ENCODE peak calls at places on chromosomes 11 and 22, in seven cellular contexts. T, R, A, X, C, Z and E are unnamed samples.

GRCh38 chr11:27018902-27019544 is 21.6 kb upstream of the BBOX1 start:
- DNase-seq in C (peak), A (no peak), X (no peak), R (no peak), T (no peak), Z (no peak), E (no peak)

GRCh38 chr11:97965849-97966646 is 1054.7 kb upstream of the CNTN5 start:
- DNase-seq in C (peak), Z (no peak), A (no peak), R (no peak), T (no peak), X (no peak), E (no peak)

GRCh38 chr11:83473771-83474170 is 187.6 kb upstream of the CCDC90B start:
- DNase-seq in R (no peak), T (no peak), X (no peak), Z (no peak), C (no peak), A (no peak), E (no peak)

GRCh38 chr11:94477644-94478043 is 16.0 kb downstream of the MRE11 start:
- DNase-seq in Z (no peak), R (no peak), C (no peak), X (no peak), T (peak), A (no peak), E (no peak)

GRCh38 chr11:76629133-76629852 is 41.3 kb downstream of the LRRC32 start:
- DNase-seq in C (peak), A (peak), T (no peak), Z (no peak), R (no peak), X (no peak), E (peak)

GRCh38 chr22:20436309-20437252 is 1.0 kb downstream of the SCARF2 start:
- DNase-seq in X (no peak), A (peak), C (peak), T (no peak), R (peak), Z (no peak), E (peak)

GRCh38 chr11:75342966-75343870 is 8.2 kb downstream of the ARRB1 start:
- DNase-seq in C (peak), A (peak), Z (peak), X (peak), T (no peak), R (no peak), E (peak)

GRCh38 chr11:10114593-10115404 is 179.2 kb downstream of the SBF2 start:
- DNase-seq in X (no peak), A (no peak), T (no peak), Z (no peak), C (no peak), R (no peak), E (no peak)

GRCh38 chr22:36934153-36934939 is 20.9 kb downstream of the CSF2RB start:
- DNase-seq in A (no peak), X (no peak), Z (no peak), T (no peak), R (no peak), C (no peak), E (peak)

GRCh38 chr11:119684361-119685072 is 44.5 kb downstream of the NECTIN1 start:
- DNase-seq in C (peak), R (no peak), T (peak), Z (peak), A (no peak), X (no peak), E (no peak)

GRCh38 chr11:115699733-115700132 is 195.5 kb upstream of the CADM1 start:
- DNase-seq in R (no peak), Z (no peak), T (no peak), A (no peak), C (no peak), X (no peak), E (no peak)

DNA sequence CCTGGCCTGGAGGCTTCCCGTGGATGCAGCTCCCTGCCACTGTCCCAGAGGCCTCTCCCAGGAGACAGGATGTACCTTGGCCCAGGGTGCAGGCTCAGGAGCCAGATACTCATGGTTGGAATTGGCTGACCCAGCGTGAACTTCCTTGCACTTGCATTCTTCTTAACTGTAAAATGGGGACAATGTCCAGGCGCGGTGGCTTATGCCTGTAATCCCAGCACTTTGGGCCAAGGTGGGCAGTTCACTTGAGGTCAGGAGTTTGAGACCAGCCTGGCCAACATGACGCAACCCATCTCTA is 20.1 kb upstream of the ST3GAL4 start:
- DNase-seq in T (no peak), R (no peak), A (no peak), X (no peak), Z (no peak), C (no peak), E (peak)
- H3K4me3 ChIP-seq in T (no peak), R (no peak), A (no peak), X (no peak), Z (no peak), C (no peak), E (no peak)

GRCh38 chr11:46360878-46361277 is 13.6 kb downstream of the DGKZ start:
- DNase-seq in X (no peak), R (no peak), A (peak), Z (no peak), C (no peak), T (no peak), E (no peak)

GRCh38 chr11:46361283-46362145 is 14.3 kb downstream of the DGKZ start:
- DNase-seq in C (peak), T (peak), Z (peak), X (no peak), A (peak), R (peak), E (no peak)

GRCh38 chr11:46363031-46363407 is 15.8 kb downstream of the DGKZ start:
- DNase-seq in X (no peak), R (no peak), T (no peak), A (peak), C (peak), Z (peak), E (no peak)

GRCh38 chr11:46363455-46363920 is 16.2 kb downstream of the DGKZ start:
- DNase-seq in A (no peak), C (no peak), R (no peak), Z (no peak), X (no peak), T (no peak), E (no peak)

GRCh38 chr11:46362146-46363030 is 15.1 kb downstream of the DGKZ start:
- DNase-seq in A (no peak), Z (no peak), X (no peak), C (no peak), R (no peak), T (no peak), E (no peak)
- H3K4me3 ChIP-seq in A (peak), Z (no peak), X (peak), C (no peak), R (no peak), T (no peak), E (no peak)

GRCh38 chr11:113774174-113774503 is 647 bp upstream of the ZW10 start:
- DNase-seq in Z (no peak), T (no peak), A (no peak), X (no peak), R (no peak), C (no peak), E (no peak)

GRCh38 chr11:113773416-113774173 is at the start of gene ZW10:
- DNase-seq in C (peak), X (peak), R (peak), T (peak), A (peak), Z (peak), E (peak)

GRCh38 chr11:113773092-113773415 is 438 bp downstream of the ZW10 start:
- DNase-seq in R (peak), C (peak), X (peak), A (peak), Z (peak), T (no peak), E (no peak)

GRCh38 chr11:113771964-113772363 is 1.5 kb downstream of the ZW10 start:
- DNase-seq in R (no peak), C (no peak), A (no peak), X (no peak), Z (no peak), T (no peak), E (no peak)
- H3K4me3 ChIP-seq in R (no peak), C (no peak), A (peak), X (no peak), Z (no peak), T (no peak), E (no peak)

DNA sequence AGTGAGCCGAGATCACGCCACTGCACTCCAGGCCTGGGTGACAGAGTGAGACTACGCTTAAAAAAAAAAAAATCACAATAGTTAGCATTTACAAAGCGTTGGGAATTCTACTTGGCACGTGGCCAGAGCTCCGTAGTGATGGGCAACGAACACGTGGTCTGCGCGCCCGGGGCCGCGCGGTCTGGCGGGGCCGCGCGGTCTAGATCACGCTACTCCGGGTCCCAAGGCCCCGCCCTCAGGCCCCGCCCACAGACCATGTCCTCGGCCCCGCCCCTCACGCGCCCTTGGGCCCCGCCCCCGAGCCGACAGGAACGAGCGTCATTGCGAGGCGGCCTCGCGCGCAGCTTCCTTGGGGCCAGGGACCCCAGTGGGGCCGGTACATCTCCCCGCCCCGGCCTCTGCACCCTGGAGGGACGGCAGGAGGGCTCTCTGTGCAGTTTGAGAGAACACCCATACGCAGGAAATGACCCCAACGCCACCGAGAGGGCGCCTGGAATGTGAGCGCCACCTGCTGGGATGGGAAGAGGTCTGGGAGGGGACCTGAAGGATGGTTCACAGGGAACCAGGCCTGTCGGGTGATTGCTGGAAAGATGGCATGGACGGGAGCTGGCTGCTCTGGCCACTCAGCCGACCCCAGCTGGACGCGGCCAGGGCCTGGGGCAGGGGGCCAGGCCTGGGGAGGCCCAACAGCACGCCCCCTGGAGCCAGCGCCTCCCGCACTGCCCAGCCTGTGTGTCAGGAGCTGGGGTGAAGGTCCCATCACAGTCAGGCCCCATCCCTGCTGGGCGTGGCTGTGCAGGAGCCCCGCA is 2.0 kb upstream of the PTDSS2 start:
- DNase-seq in T (peak), X (peak), Z (peak), A (peak), R (peak), C (peak), E (peak)
- H3K4me3 ChIP-seq in T (peak), X (peak), Z (peak), A (peak), R (peak), C (peak), E (peak)

GRCh38 chr11:122976396-122976733 is 5.3 kb downstream of the BSX start:
- DNase-seq in A (no peak), R (no peak), C (no peak), Z (no peak), T (no peak), X (no peak), E (no peak)
- H3K4me3 ChIP-seq in A (no peak), R (no peak), C (no peak), Z (no peak), T (no peak), X (no peak), E (no peak)

DNA sequence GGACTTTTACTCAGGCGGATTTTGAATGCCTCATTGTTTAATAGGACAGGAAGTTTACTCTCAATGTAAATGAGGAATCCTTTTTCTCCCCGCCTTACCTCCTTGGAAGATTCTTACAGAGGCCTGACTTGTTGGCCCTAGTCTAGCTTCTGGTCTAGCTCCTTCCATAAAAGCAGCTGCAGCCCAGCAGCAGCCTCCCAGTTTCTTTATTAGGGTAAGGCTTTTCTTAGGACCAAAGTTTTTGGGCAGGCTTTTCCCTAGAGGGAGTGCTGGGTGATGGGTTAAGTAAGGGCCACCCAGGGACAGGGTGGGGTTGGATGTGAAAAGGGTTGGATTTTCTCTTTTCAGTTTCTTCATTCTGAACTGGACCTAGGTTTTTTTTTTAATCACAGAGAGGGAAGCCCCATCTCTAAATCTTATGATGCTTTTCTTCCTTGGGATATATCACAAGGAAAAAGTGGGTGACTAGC is 49.7 kb downstream of the LIF start:
- DNase-seq in C (no peak), R (no peak), A (no peak), Z (no peak), T (no peak), X (no peak), E (no peak)
- H3K4me3 ChIP-seq in C (no peak), R (no peak), A (no peak), Z (no peak), T (no peak), X (no peak), E (no peak)

DNA sequence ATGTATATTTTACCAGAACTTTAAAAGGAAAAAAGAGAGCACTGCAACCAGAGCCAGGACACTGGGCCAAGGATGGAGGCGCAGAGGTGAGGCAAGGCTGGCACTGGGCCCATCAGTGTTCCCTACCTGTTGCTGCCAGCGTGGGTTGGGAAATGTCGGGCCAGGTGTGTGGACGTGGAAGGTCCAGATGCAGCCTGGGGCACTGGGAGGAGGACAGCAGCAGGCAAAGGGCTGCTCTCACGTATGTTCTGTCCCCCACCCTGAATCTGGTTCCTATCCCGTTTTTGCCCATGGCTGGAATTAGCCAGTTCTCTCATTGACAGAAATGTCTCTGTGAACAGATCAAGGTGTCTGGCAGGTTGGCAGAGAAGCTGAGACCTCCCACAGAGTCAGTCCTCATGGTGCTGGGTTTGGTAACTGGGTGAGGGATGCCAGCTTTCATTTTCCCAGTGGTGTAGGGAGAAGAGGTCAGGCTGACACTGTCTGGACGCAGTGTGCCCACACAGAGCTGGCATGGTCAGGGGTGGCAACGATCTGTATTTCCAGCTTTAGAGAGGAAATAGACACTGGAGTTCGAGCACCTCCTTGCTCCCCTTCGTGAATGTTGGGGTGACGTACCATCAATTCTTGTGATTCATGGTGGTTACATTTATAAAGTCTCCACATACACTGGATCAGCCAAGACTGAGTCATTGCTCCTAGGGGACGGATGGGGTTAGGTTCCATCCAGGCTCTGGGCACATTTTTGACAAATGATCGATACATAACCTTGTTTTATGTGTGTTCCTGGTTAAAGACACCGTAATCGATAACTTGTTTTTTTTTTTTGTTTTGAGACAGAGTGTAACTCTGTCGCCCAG is 4.3 kb upstream of the PNPLA3 start:
- DNase-seq in A (no peak), C (no peak), X (no peak), R (no peak), T (no peak), Z (no peak), E (no peak)
- H3K4me3 ChIP-seq in A (no peak), C (no peak), X (no peak), R (no peak), T (no peak), Z (no peak), E (no peak)

GRCh38 chr11:7250166-7250565 is 1.5 kb upstream of the SYT9 start:
- DNase-seq in T (no peak), C (no peak), Z (no peak), A (no peak), R (no peak), X (no peak), E (no peak)

GRCh38 chr11:7251836-7252682 is at the start of gene SYT9:
- DNase-seq in A (peak), R (peak), Z (peak), C (peak), X (peak), T (peak), E (peak)

GRCh38 chr11:7251487-7251835 is 243 bp upstream of the SYT9 start:
- DNase-seq in Z (no peak), A (no peak), C (no peak), R (no peak), T (no peak), X (no peak), E (no peak)

GRCh38 chr11:7254731-7255291 is 3.1 kb downstream of the SYT9 start:
- DNase-seq in R (no peak), Z (no peak), T (no peak), X (no peak), A (no peak), C (no peak), E (no peak)

DNA sequence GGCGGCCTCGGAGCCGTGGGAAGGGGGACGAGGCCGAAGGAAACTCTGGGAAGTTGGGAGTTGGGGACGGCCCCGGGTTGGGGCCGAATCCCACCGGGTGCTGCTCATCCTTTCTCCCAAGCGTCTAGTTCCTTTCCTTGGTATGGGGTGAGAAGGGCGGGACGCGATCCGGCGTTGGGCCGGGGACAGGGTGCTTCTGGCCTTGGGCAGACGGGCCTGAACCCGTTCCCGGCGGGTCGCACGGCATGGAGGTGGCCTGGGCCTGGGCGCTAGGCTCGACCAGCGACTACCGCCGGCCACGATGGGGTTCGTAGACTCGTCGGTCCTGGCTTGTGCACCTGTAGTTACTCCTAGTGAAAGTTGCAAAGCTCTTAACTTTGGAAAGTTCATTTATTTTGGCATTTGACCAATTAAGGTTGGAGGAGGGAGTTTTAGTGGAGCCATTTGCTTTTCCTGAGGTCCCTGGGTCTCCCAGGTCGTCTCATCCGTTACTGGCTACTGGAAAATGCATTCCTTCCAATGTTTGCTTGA is 1.0 kb downstream of the SYT9 start:
- DNase-seq in R (peak), X (no peak), Z (peak), T (no peak), A (peak), C (no peak), E (no peak)
- H3K4me3 ChIP-seq in R (peak), X (peak), Z (peak), T (peak), A (peak), C (no peak), E (no peak)

GRCh38 chr11:124745835-124746620 is 6.0 kb downstream of the VSIG2 start:
- DNase-seq in Z (no peak), C (no peak), T (peak), A (no peak), R (no peak), X (peak), E (peak)
- H3K4me3 ChIP-seq in Z (peak), C (peak), T (peak), A (peak), R (peak), X (peak), E (peak)

GRCh38 chr11:20670932-20671403 is 1.6 kb downstream of the NELL1 start:
- DNase-seq in X (no peak), Z (no peak), T (no peak), R (no peak), C (no peak), A (no peak), E (no peak)

GRCh38 chr11:20669833-20670684 is 673 bp downstream of the NELL1 start:
- DNase-seq in Z (no peak), R (peak), C (no peak), A (no peak), T (no peak), X (no peak), E (no peak)

GRCh38 chr11:20671856-20672546 is 2.6 kb downstream of the NELL1 start:
- DNase-seq in X (no peak), A (no peak), T (no peak), R (peak), Z (no peak), C (no peak), E (no peak)

GRCh38 chr11:20668410-20668809 is 976 bp upstream of the NELL1 start:
- DNase-seq in C (no peak), A (no peak), X (no peak), R (no peak), Z (no peak), T (no peak), E (no peak)

DNA sequence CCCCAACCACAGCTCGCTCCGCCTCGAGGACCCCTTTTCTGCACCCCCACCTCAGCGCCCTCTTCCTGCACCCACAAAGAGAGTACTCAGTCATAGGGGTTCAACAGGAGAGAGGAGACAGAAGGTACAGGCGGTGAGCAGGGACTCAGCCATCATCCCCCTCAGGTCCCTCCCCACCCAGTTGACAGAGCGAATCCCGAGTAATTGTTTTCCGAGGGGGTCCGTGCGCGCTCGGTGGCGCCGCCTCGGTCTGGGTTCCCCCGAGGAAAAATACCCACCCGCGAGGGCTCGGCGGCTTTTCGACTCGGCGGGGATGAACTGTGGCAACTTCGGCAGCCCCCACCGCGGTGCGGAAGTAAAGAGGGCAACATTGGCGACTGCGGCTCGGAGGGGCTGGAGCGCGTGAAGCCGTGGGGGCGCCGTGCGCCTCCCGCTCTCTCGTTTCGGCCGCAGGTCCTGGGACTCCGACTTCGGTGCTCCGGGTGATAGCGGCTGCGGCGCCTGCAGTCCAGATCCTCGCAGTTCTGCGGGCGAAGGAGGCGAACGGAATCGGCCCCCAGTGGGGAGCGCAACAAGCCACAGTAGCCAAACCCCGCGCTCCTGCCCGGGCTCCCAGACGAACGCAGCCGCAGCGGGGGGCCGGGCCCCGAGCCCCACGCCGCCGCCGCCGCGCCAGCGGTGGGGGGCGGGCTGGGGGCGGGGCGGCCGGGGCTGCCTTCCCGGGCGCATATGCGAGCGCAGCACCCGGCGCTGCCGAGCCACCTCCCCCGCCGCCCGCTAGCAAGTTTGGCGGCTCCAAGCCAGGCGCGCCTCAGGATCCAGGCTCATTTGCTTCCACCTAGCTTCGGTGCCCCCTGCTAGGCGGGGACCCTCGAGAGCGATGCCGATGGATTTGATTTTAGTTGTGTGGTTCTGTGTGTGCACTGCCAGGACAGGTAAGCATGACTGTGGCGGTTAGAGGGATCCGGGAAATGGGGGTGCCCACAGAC is at the start of gene NELL1:
- DNase-seq in A (no peak), T (no peak), C (no peak), X (no peak), Z (peak), R (peak), E (peak)
- H3K4me3 ChIP-seq in A (peak), T (peak), C (peak), X (no peak), Z (peak), R (peak), E (no peak)